ENCODE peak calls at places on chromosomes 7 and 10, in six cellular contexts. Z is fibroblast of the conjunctiva; V is PC-3; D is stimulated activated CD8-positive, alpha-beta memory T cell treated with anti-CD3 and anti-CD28 coated beads, Interleukin-7, amount 100 ng/mL, for 1 hour; K is HTR-8/SVneo; I is NCI-H460. S is an unnamed sample.

GRCh38 chr10:90871279-90871760 is 454 bp upstream of the RPP30 start:
- DNase-seq in Z (peak; percentile 73), V (no peak), D (no peak), K (peak; percentile 64), I (peak; percentile 74), S (peak; percentile 41)

GRCh38 chr7:70092314-70093303 is 494.3 kb downstream of the AUTS2 start:
- DNase-seq in Z (peak; percentile 20), V (no peak), D (no peak), K (peak; percentile 11), I (no peak), S (no peak)

GRCh38 chr7:64608116-64608910 is 45.4 kb upstream of the ZNF680 start:
- DNase-seq in Z (no peak), V (no peak), D (no peak), K (no peak), I (no peak), S (no peak)

GRCh38 chr10:30980951-30981616 is 50.6 kb downstream of the ZNF438 start:
- DNase-seq in Z (no peak), V (peak; percentile 53), D (no peak), K (no peak), I (no peak), S (no peak)

GRCh38 chr7:31192996-31193395 is 140.9 kb downstream of the ADCYAP1R1 start:
- DNase-seq in Z (peak; percentile 2), V (peak; percentile 73), D (no peak), K (peak; percentile 61), I (peak; percentile 72), S (no peak)

GRCh38 chr10:78690354-78691111 is 378.2 kb upstream of the ZMIZ1 start:
- DNase-seq in Z (no peak), V (no peak), D (no peak), K (no peak), I (no peak), S (no peak)

GRCh38 chr7:98994046-98994944 is 116.0 kb downstream of the TRRAP start:
- DNase-seq in Z (no peak), V (no peak), D (no peak), K (no peak), I (no peak), S (no peak)

GRCh38 chr7:4207011-4207410 is 475.1 kb upstream of the FOXK1 start:
- DNase-seq in Z (no peak), V (no peak), D (no peak), K (no peak), I (no peak), S (no peak)